ENCODE peak calls at places on chromosomes 11 and 22, in five cellular contexts. A is ovary, J is H9, M is epithelial cell of esophagus, S is WTC11. X is an unnamed sample.

GRCh38 chr22:30865656-30866055 is 102.9 kb downstream of the MORC2 start:
- DNase-seq in A (no peak), J (peak), M (no peak), S (no peak), X (no peak)

GRCh38 chr11:79461144-79461543 is 20.3 kb upstream of the TENM4 start:
- DNase-seq in A (peak), J (no peak), M (peak), S (no peak), X (no peak)

GRCh38 chr11:10727259-10727851 is 23.7 kb upstream of the CTR9 start:
- DNase-seq in A (no peak), J (no peak), M (no peak), S (no peak), X (no peak)

GRCh38 chr11:38332046-38332445 is 1734.0 kb upstream of the RAG2 start:
- DNase-seq in A (no peak), J (no peak), M (no peak), S (no peak), X (no peak)

GRCh38 chr22:50403701-50404101 is 60.6 kb downstream of the PPP6R2 start:
- DNase-seq in A (peak), J (no peak), M (no peak), S (no peak), X (no peak)

GRCh38 chr11:96037267-96037990 is 113.5 kb upstream of the MTMR2 start:
- DNase-seq in A (no peak), J (no peak), M (peak), S (no peak), X (no peak)

GRCh38 chr11:126282361-126282741 is 542 bp upstream of the TIRAP start:
- DNase-seq in A (peak), J (peak), M (peak), S (peak), X (no peak)

GRCh38 chr11:70191495-70192140 is 11.5 kb upstream of the FADD start:
- DNase-seq in A (no peak), J (peak), M (peak), S (peak), X (peak)

GRCh38 chr11:116037851-116038250 is 533.6 kb upstream of the CADM1 start:
- DNase-seq in A (no peak), J (no peak), M (no peak), S (no peak), X (peak)

GRCh38 chr22:28408702-28409101 is 270.9 kb downstream of the TTC28 start:
- DNase-seq in A (no peak), J (no peak), M (no peak), S (no peak), X (no peak)

GRCh38 chr11:41449483-41450050 is 9.9 kb downstream of the LRRC4C start:
- DNase-seq in A (no peak), J (no peak), M (no peak), S (no peak), X (no peak)

GRCh38 chr22:23073506-23074229 is 3.3 kb downstream of the GNAZ start:
- DNase-seq in A (no peak), J (no peak), M (no peak), S (no peak), X (no peak)

GRCh38 chr11:3913921-3914320 is 58.5 kb downstream of the STIM1 start:
- DNase-seq in A (no peak), J (no peak), M (no peak), S (no peak), X (no peak)

GRCh38 chr11:75664366-75664765 is 4.5 kb downstream of the MAP6 start:
- DNase-seq in A (no peak), J (no peak), M (no peak), S (no peak), X (no peak)

DNA sequence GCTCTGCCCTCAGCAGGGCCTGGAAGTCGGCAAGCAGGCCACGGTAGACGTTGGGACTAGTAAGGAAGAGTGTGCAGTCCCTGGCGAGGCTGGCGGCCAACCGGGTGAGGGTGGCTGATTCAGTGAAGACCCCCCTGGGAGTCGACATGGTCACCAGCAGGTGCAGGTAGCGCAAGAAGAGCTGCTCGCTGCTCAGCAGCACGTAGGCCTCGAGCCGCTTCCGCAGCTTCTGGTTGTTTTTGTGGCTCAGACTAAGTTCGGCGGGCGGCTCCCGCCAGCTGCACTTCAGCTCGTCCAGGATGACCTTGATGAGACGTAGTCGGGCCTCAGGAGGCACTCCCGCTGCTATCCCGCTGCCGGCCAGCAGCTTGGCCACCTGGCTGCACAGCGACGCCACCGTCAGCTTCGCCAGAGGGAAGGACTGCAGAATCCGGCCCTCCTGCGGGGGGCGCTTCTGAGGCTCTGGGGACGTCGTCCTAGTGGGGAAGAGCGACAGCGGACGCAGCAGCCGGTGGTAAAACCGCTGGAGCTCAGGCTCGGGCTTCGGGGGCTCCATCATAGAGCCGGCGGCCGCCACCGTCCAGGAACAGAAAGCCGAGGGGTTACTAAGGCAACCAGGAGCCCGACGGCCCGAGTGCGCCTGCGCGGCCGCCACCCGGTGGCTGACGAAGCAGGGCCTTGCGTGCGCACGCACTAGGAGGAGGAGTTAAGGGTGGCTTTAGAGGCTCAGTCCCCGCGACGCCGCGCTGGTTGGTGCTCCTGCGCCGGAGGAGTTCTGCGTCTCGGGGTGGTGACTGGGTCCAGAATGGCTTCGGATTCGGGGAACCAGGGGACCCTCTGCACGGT is at the start of the genes CCDC87 and CCS:
- DNase-seq in A (peak), J (peak), M (peak), S (peak), X (peak)
- TF ChIP-seq CTCF in A (peak), J (peak), M (peak), S (peak), X (peak)

DNA sequence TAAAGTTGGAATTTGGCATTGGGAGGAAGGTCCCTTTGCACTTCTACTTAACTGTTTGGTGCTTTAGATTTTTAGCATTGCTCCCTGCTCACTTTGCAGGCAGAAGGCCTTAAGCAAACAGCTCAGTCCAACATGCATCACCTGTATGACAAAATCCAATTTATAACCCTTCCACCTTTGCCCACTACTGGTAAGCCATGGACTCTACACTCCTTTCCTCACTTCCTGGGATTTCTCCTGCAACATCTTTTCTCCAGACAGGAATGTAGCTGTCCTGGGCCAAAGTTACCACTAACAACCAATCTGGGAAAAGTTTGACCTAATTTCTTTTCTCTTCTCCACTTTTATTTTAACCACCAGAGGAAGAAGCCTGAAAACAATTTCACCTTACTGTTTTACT is 1.8 kb upstream of the OR2D2 start:
- DNase-seq in A (no peak), J (no peak), M (no peak), S (no peak), X (no peak)
- TF ChIP-seq CTCF in A (no peak), J (peak), M (no peak), S (no peak), X (no peak)

DNA sequence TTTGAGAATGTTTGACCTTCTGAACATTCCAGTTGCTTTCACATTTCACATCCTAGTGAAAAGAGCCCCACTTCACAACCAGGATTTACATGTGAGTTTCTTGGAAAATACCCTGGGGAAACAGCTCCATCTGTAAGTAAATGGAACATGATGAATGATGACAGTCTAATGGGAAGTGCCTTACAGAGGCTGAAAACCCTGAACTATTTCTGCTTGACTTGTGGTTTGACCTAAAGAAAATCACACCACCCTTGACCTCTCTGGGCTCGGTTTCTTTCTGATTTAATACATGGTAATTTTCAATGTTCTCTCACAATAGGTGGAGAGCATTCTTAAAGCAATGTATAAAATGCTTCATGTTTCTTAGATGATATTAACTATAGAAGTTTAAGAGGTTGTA is 499.4 kb upstream of the API5 start:
- DNase-seq in A (no peak), J (no peak), M (no peak), S (no peak), X (no peak)
- TF ChIP-seq CTCF in A (no peak), J (no peak), M (no peak), S (no peak), X (no peak)

GRCh38 chr11:83520849-83521248 is 234.7 kb upstream of the CCDC90B start:
- DNase-seq in A (no peak), J (no peak), M (no peak), S (no peak), X (no peak)

GRCh38 chr11:83523676-83524075 is 237.5 kb upstream of the CCDC90B start:
- DNase-seq in A (no peak), J (peak), M (no peak), S (peak), X (no peak)

GRCh38 chr11:83521647-83522596 is 235.8 kb upstream of the CCDC90B start:
- DNase-seq in A (no peak), J (peak), M (peak), S (peak), X (no peak)
- TF ChIP-seq CTCF in A (no peak), J (peak), M (peak), S (peak), X (peak)

GRCh38 chr11:34105079-34105956 is at the start of gene NAT10:
- DNase-seq in A (peak), J (peak), M (peak), S (peak), X (peak)
- TF ChIP-seq CTCF in A (no peak), J (peak), M (peak), S (no peak), X (no peak)

GRCh38 chr11:11876458-11876857 is 34.7 kb downstream of the USP47 start:
- DNase-seq in A (no peak), J (peak), M (peak), S (no peak), X (no peak)
- TF ChIP-seq CTCF in A (no peak), J (peak), M (peak), S (no peak), X (peak)

DNA sequence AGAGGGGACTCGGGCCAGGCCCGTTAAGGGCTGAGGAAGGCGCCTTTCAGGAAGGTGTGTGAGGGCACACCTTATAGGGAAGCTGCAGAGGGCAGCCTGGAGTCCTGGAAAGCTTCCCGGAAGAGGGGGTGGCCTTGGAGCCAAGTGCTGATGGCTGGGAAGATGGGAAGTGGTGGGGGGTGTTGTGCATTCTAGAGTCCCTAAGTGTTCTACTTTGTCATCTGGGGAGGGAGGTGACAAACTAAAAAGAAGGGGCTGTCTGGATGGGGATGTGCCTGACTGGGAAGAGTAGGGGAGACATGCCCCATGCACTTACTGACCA is 6.8 kb downstream of the ZDHHC8 start:
- DNase-seq in A (no peak), J (no peak), M (no peak), S (no peak), X (no peak)
- TF ChIP-seq CTCF in A (no peak), J (no peak), M (no peak), S (no peak), X (no peak)

X was measured in GM10248.